ENCODE peak calls at places on chromosomes 6 and 20, in eight cellular contexts. One of them, this sample, is unnamed.

GRCh38 chr6:114638346-114638745 is 295.5 kb upstream of the HS3ST5 start:
- DNase-seq in type B pancreatic cell: no peak
- DNase-seq in glutamatergic neuron: no peak
- DNase-seq in BJ: no peak
- DNase-seq in Peyer's patch: no peak
- DNase-seq in HFFc6: no peak
- DNase-seq in left ventricle myocardium inferior: no peak
- DNase-seq in endothelial cell: no peak
- DNase-seq in this sample: peak

GRCh38 chr6:131353876-131354275 is 218.6 kb downstream of the AKAP7 start:
- DNase-seq in type B pancreatic cell: no peak
- DNase-seq in left ventricle myocardium inferior: no peak
- DNase-seq in BJ: no peak
- DNase-seq in HFFc6: no peak
- DNase-seq in endothelial cell: no peak
- DNase-seq in Peyer's patch: no peak
- DNase-seq in glutamatergic neuron: no peak
- DNase-seq in this sample: no peak

GRCh38 chr6:24659547-24659946 is 7.2 kb downstream of the TDP2 start:
- DNase-seq in HFFc6: no peak
- DNase-seq in Peyer's patch: no peak
- DNase-seq in type B pancreatic cell: no peak
- DNase-seq in endothelial cell: no peak
- DNase-seq in glutamatergic neuron: no peak
- DNase-seq in BJ: no peak
- DNase-seq in left ventricle myocardium inferior: no peak
- DNase-seq in this sample: no peak

GRCh38 chr6:5930143-5930770 is 76.5 kb downstream of the NRN1 start:
- DNase-seq in left ventricle myocardium inferior: no peak
- DNase-seq in endothelial cell: no peak
- DNase-seq in type B pancreatic cell: no peak
- DNase-seq in HFFc6: no peak
- DNase-seq in BJ: no peak
- DNase-seq in glutamatergic neuron: no peak
- DNase-seq in Peyer's patch: no peak
- DNase-seq in this sample: no peak

GRCh38 chr6:54621285-54621684 is 225.3 kb upstream of the FAM83B start:
- DNase-seq in Peyer's patch: no peak
- DNase-seq in glutamatergic neuron: no peak
- DNase-seq in HFFc6: no peak
- DNase-seq in BJ: no peak
- DNase-seq in left ventricle myocardium inferior: no peak
- DNase-seq in endothelial cell: peak
- DNase-seq in type B pancreatic cell: no peak
- DNase-seq in this sample: no peak

GRCh38 chr6:130019796-130020105 is 1.4 kb downstream of the L3MBTL3 start:
- DNase-seq in glutamatergic neuron: peak
- DNase-seq in endothelial cell: peak
- DNase-seq in left ventricle myocardium inferior: no peak
- DNase-seq in BJ: no peak
- DNase-seq in Peyer's patch: no peak
- DNase-seq in type B pancreatic cell: no peak
- DNase-seq in HFFc6: no peak
- DNase-seq in this sample: no peak

GRCh38 chr6:113893866-113894265 is 36.7 kb downstream of the MARCKS start:
- DNase-seq in type B pancreatic cell: no peak
- DNase-seq in HFFc6: no peak
- DNase-seq in BJ: no peak
- DNase-seq in Peyer's patch: no peak
- DNase-seq in endothelial cell: no peak
- DNase-seq in glutamatergic neuron: no peak
- DNase-seq in left ventricle myocardium inferior: no peak
- DNase-seq in this sample: no peak

GRCh38 chr20:10550204-10551118 is 115.4 kb downstream of the SLX4IP start:
- DNase-seq in glutamatergic neuron: no peak
- DNase-seq in Peyer's patch: no peak
- DNase-seq in endothelial cell: no peak
- DNase-seq in HFFc6: no peak
- DNase-seq in BJ: no peak
- DNase-seq in type B pancreatic cell: no peak
- DNase-seq in left ventricle myocardium inferior: no peak
- DNase-seq in this sample: no peak

GRCh38 chr6:149230729-149231434 is 86.6 kb upstream of the TAB2 start:
- DNase-seq in HFFc6: no peak
- DNase-seq in BJ: no peak
- DNase-seq in glutamatergic neuron: no peak
- DNase-seq in type B pancreatic cell: no peak
- DNase-seq in endothelial cell: no peak
- DNase-seq in Peyer's patch: no peak
- DNase-seq in left ventricle myocardium inferior: no peak
- DNase-seq in this sample: no peak

GRCh38 chr6:15507746-15508145 is 155.1 kb downstream of the DTNBP1 start:
- DNase-seq in glutamatergic neuron: no peak
- DNase-seq in left ventricle myocardium inferior: no peak
- DNase-seq in Peyer's patch: no peak
- DNase-seq in HFFc6: no peak
- DNase-seq in endothelial cell: no peak
- DNase-seq in type B pancreatic cell: no peak
- DNase-seq in BJ: no peak
- DNase-seq in this sample: no peak

GRCh38 chr20:17601957-17602356 is 32.1 kb downstream of the DSTN start:
- DNase-seq in Peyer's patch: no peak
- DNase-seq in glutamatergic neuron: no peak
- DNase-seq in BJ: no peak
- DNase-seq in HFFc6: no peak
- DNase-seq in left ventricle myocardium inferior: no peak
- DNase-seq in endothelial cell: no peak
- DNase-seq in type B pancreatic cell: no peak
- DNase-seq in this sample: no peak

GRCh38 chr20:32456869-32457421 is 98.8 kb downstream of the ASXL1 start:
- DNase-seq in BJ: no peak
- DNase-seq in Peyer's patch: no peak
- DNase-seq in type B pancreatic cell: peak
- DNase-seq in glutamatergic neuron: peak
- DNase-seq in endothelial cell: peak
- DNase-seq in left ventricle myocardium inferior: no peak
- DNase-seq in HFFc6: peak
- DNase-seq in this sample: peak

GRCh38 chr20:46746972-46747371 is 37.5 kb downstream of the SLC2A10 start:
- DNase-seq in type B pancreatic cell: no peak
- DNase-seq in endothelial cell: no peak
- DNase-seq in BJ: no peak
- DNase-seq in HFFc6: peak
- DNase-seq in left ventricle myocardium inferior: no peak
- DNase-seq in glutamatergic neuron: no peak
- DNase-seq in Peyer's patch: no peak
- DNase-seq in this sample: no peak

GRCh38 chr6:30613251-30614043 is 3.6 kb downstream of the PPP1R10 start:
- DNase-seq in glutamatergic neuron: no peak
- DNase-seq in left ventricle myocardium inferior: no peak
- DNase-seq in type B pancreatic cell: no peak
- DNase-seq in endothelial cell: no peak
- DNase-seq in BJ: no peak
- DNase-seq in Peyer's patch: no peak
- DNase-seq in HFFc6: peak
- DNase-seq in this sample: no peak

GRCh38 chr6:104572901-104573300 is 286.8 kb downstream of the HACE1 start:
- DNase-seq in BJ: no peak
- DNase-seq in glutamatergic neuron: no peak
- DNase-seq in endothelial cell: no peak
- DNase-seq in HFFc6: no peak
- DNase-seq in Peyer's patch: no peak
- DNase-seq in type B pancreatic cell: no peak
- DNase-seq in left ventricle myocardium inferior: no peak
- DNase-seq in this sample: no peak

GRCh38 chr20:63828951-63829350 is 2.1 kb downstream of the ZBTB46 start:
- DNase-seq in left ventricle myocardium inferior: no peak
- DNase-seq in type B pancreatic cell: no peak
- DNase-seq in BJ: no peak
- DNase-seq in endothelial cell: no peak
- DNase-seq in Peyer's patch: no peak
- DNase-seq in glutamatergic neuron: no peak
- DNase-seq in HFFc6: no peak
- DNase-seq in this sample: no peak
- TF ChIP-seq CTCF in left ventricle myocardium inferior: no peak
- TF ChIP-seq CTCF in type B pancreatic cell: no peak
- TF ChIP-seq CTCF in BJ: no peak
- TF ChIP-seq CTCF in endothelial cell: no peak
- TF ChIP-seq CTCF in Peyer's patch: no peak
- TF ChIP-seq CTCF in glutamatergic neuron: no peak
- TF ChIP-seq CTCF in HFFc6: peak
- TF ChIP-seq CTCF in this sample: no peak

GRCh38 chr6:97867177-97867576 is 584.2 kb upstream of the MMS22L start:
- DNase-seq in endothelial cell: no peak
- DNase-seq in type B pancreatic cell: no peak
- DNase-seq in HFFc6: no peak
- DNase-seq in glutamatergic neuron: no peak
- DNase-seq in Peyer's patch: no peak
- DNase-seq in BJ: no peak
- DNase-seq in left ventricle myocardium inferior: no peak
- DNase-seq in this sample: no peak
- TF ChIP-seq CTCF in endothelial cell: no peak
- TF ChIP-seq CTCF in type B pancreatic cell: no peak
- TF ChIP-seq CTCF in HFFc6: no peak
- TF ChIP-seq CTCF in glutamatergic neuron: no peak
- TF ChIP-seq CTCF in Peyer's patch: no peak
- TF ChIP-seq CTCF in BJ: no peak
- TF ChIP-seq CTCF in left ventricle myocardium inferior: no peak
- TF ChIP-seq CTCF in this sample: no peak

DNA sequence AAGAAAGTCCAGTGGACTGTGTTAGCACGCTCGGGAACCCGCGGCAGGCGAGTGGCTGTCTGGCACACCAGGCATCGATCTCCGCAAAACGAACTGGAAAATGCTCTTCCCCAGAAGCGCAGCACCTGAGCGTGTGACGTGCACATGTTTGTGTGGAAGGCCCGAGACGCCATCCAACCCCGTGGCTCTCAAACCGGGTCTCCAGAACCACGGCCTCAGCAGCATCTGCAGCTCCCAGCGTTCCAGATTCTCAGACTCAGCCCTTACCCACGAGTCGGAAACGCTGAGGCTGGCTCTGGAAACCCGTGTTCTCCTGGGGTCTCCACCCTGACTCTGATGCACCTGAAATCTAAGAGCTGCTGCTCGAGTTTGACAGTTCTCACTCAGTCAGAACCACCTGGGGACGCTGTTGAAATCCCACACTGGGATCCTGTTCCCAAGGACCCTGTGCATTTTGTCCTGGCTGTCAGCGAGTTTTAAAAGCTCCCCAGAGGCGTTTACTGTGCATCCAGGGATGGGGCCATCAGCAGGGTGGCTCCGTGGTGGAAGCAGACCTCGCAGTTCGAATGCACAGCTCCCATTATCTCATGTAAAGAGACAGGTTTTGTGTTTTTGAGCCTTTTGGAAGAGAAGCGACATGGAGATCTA is 69.0 kb downstream of the DLL1 start:
- DNase-seq in BJ: no peak
- DNase-seq in HFFc6: no peak
- DNase-seq in endothelial cell: no peak
- DNase-seq in left ventricle myocardium inferior: no peak
- DNase-seq in type B pancreatic cell: peak
- DNase-seq in Peyer's patch: peak
- DNase-seq in glutamatergic neuron: no peak
- DNase-seq in this sample: no peak
- TF ChIP-seq CTCF in BJ: no peak
- TF ChIP-seq CTCF in HFFc6: no peak
- TF ChIP-seq CTCF in endothelial cell: no peak
- TF ChIP-seq CTCF in left ventricle myocardium inferior: no peak
- TF ChIP-seq CTCF in type B pancreatic cell: no peak
- TF ChIP-seq CTCF in Peyer's patch: no peak
- TF ChIP-seq CTCF in glutamatergic neuron: no peak
- TF ChIP-seq CTCF in this sample: no peak

DNA sequence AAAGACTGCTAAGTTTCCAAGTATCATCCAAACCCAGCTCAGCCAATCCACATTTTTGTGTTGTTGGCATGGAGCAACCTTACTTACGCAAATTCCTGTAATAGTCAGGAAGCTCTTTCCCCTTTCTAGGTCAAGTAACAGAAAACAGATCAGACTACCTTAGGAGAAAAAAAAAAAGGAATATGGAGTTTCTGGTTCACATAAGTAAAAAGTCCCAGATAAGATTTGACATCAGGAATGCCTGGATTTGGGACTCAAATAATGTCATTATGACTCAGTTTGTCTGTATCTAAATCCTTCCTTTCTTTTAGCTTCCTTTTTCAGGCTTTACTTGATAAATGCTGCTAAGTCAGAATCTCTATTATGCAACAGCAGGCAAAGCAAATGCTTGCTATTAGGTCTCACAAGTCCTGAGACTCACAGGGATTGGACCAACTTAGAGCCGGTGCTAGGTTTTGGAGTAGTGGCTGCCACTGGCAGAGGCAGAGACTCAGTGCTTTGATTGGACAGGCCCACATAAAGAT is 44.5 kb downstream of the NCOA7 start:
- DNase-seq in BJ: peak
- DNase-seq in glutamatergic neuron: no peak
- DNase-seq in left ventricle myocardium inferior: no peak
- DNase-seq in endothelial cell: no peak
- DNase-seq in type B pancreatic cell: no peak
- DNase-seq in Peyer's patch: no peak
- DNase-seq in HFFc6: peak
- DNase-seq in this sample: no peak
- TF ChIP-seq CTCF in BJ: no peak
- TF ChIP-seq CTCF in glutamatergic neuron: no peak
- TF ChIP-seq CTCF in left ventricle myocardium inferior: no peak
- TF ChIP-seq CTCF in endothelial cell: no peak
- TF ChIP-seq CTCF in type B pancreatic cell: no peak
- TF ChIP-seq CTCF in Peyer's patch: no peak
- TF ChIP-seq CTCF in HFFc6: no peak
- TF ChIP-seq CTCF in this sample: no peak

This sample was measured in nephron progenitor cell.